ENCODE peak calls at places on chromosomes 7 and 10, in five cellular contexts. W, U, Z, A and G are unnamed samples.
A peak's percentile ranks its signal among the peaks of the same experiment; 100 is the strongest.

GRCh38 chr7:6590645-6591110 is 857 bp downstream of the INTS15 start:
- DNase-seq in Z (no peak), U (no peak), W (no peak), A (no peak), G (no peak)

GRCh38 chr7:32108651-32109050 is 38.4 kb upstream of the PDE1C start:
- DNase-seq in W (no peak), U (no peak), A (no peak), Z (no peak), G (no peak)

GRCh38 chr10:97332586-97333350 is 1.8 kb downstream of the FRAT2 start:
- DNase-seq in W (no peak), U (peak; percentile 60), Z (no peak), A (no peak), G (peak; percentile 62)

GRCh38 chr7:95691464-95691863 is 80.9 kb upstream of the DYNC1I1 start:
- DNase-seq in Z (no peak), A (no peak), U (no peak), W (no peak), G (no peak)

GRCh38 chr10:84193846-84194423 is 402 bp upstream of the CDHR1 start:
- DNase-seq in W (no peak), Z (peak; percentile 24), A (no peak), U (no peak), G (no peak)

GRCh38 chr7:105284014-105284413 is 104.7 kb downstream of the SRPK2 start:
- DNase-seq in Z (no peak), U (no peak), W (no peak), A (no peak), G (no peak)

GRCh38 chr10:97590748-97591139 is 1.2 kb downstream of the C10orf62 start:
- DNase-seq in Z (no peak), A (no peak), W (no peak), U (no peak), G (no peak)

GRCh38 chr7:134547738-134548054 is 1.2 kb upstream of the AKR1B15 start:
- DNase-seq in U (peak; percentile 71), Z (peak; percentile 76), A (peak; percentile 63), W (peak; percentile 97), G (no peak)

GRCh38 chr10:76114556-76114955 is 683.1 kb downstream of the LRMDA start:
- DNase-seq in Z (no peak), W (no peak), U (no peak), A (no peak), G (no peak)

GRCh38 chr10:121792198-121792597 is 135.6 kb downstream of the ATE1 start:
- DNase-seq in W (no peak), A (no peak), Z (no peak), U (no peak), G (no peak)

GRCh38 chr7:3436746-3437145 is 135.7 kb downstream of the SDK1 start:
- DNase-seq in W (peak; percentile 29), U (no peak), Z (no peak), A (no peak), G (no peak)

DNA sequence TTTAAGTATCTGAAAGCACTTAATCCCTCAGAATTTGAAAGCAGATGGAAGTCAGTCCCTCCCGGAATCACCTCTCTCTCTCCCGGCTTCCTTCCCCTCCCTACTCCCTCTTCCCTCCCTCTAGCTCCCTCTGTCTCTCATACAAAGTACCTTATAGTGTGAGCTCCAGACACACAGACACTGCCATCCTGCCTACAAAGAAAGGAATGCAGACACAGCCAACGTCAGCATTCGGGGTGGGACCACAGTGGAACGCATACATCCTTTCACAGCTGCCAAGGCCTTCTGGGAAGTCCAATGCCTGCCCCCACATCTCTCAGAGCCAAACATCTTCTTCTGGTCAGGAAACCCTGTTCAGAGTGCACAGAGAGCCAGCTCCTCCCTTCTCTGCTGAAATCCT is 9.3 kb downstream of the NOD1 start:
- DNase-seq in Z (peak; percentile 85), W (peak; percentile 66), U (peak; percentile 48), A (peak; percentile 72), G (no peak)
- TF ChIP-seq POLR2A in Z (no peak), W (no peak), U (peak; percentile 9), A (no peak), G (no peak)

GRCh38 chr10:104337985-104338735 is at the start of gene ITPRIP:
- DNase-seq in A (no peak), U (peak; percentile 73), Z (no peak), W (peak; percentile 81), G (peak; percentile 85)
- TF ChIP-seq POLR2A in A (peak; percentile 11), U (peak; percentile 89), Z (peak; percentile 71), W (peak; percentile 58), G (peak; percentile 81)

DNA sequence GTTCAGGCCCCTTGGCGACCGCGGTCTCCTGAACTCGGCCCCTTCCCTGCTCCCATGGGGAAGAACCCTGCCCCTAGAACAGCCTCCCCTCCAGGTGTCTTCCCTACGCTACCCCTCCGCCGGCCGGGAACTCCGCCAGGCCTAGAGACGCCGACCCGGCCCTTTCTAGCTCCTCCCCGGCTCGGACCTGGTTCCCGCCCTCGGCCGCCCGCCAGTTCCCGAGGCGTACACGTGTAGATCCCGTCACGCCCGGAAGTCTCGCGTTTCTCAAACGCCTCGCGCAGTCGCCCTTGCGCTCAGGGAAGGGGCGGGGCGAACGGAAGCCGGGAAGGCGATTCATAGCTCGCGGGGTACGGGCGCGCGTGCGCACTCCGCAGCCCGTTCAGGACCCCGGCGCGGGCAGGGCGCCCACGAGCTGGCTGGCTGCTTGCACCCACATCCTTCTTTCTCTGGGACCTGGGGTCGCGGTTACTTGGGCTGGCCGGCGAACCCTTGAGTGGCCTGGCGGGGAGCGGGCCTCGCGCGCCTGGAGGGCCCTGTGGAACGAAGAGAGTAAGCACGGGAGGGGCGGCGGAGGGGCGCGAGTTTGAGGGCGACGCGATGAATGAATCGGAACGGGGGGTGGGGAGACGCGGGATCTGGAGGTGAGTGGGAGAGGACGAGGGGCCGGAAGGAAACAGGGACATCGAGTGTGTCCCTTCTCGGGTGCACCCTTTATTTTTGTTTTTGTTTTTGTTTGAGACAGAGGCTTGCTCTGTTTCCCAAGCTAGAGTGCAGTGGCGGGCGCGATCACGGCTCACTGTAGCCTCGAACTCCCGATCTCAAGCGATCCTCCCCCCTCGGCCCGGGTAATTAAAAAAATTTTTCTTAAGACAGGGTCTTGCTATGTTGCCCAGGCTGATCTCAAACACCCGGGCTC is at the start of gene POP7:
- DNase-seq in Z (peak; percentile 100), A (peak; percentile 100), U (peak; percentile 99), W (peak; percentile 91), G (peak; percentile 99)
- TF ChIP-seq POLR2A in Z (peak; percentile 12), A (peak; percentile 43), U (peak; percentile 72), W (peak; percentile 72), G (peak; percentile 81)

GRCh38 chr7:36638586-36639265 is 85.6 kb downstream of the AOAH start:
- DNase-seq in A (no peak), W (no peak), U (no peak), Z (no peak), G (peak; percentile 2)

GRCh38 chr7:36638140-36638539 is 86.2 kb downstream of the AOAH start:
- DNase-seq in Z (no peak), A (no peak), U (no peak), W (no peak), G (no peak)

GRCh38 chr7:36639826-36640225 is 84.5 kb downstream of the AOAH start:
- DNase-seq in Z (no peak), W (no peak), U (no peak), A (no peak), G (no peak)

GRCh38 chr7:36640682-36641081 is 83.6 kb downstream of the AOAH start:
- DNase-seq in W (no peak), U (no peak), Z (no peak), A (no peak), G (no peak)

DNA sequence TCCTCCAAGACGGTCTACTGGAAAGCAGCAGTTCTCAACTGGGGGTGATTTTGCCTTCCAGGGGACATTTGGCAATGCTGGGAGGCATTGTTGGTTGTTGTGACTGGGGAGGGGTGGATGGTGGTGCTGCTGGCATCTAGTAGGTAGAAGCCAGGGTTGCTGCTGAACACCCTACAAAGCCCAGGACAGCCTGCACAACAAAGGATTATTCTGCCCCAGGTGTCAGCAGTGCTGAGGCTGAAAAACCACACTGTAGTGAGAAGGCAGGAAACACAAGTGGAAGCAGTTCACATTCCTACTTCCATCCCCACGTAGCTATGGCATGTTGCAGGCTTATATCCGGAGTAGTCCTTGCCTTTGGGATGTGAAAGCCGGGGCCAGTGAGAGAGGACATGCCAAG is 86.9 kb downstream of the AOAH start:
- DNase-seq in Z (no peak), W (no peak), U (no peak), A (no peak), G (no peak)
- TF ChIP-seq POLR2A in Z (no peak), W (no peak), U (no peak), A (no peak), G (no peak)

DNA sequence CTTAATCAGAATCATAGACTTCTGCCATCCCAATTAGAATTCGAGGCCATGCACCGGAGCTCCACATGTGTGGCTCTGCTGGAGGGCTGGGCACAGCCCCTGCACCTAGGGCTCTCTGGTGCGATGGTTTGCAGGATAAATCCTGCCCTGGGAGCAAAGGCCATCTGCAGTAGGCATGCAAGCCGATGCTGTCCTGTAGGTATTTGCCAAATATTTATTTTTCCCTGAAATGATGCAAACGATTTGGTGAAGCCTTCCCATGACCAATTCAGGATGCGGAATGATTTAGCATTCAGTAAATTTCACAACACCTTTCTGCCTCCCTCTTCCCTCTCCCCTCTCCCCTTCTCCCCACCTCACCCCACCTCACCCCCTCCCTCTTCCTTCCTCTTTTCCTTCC is 170.6 kb downstream of the EBF3 start:
- DNase-seq in W (no peak), A (no peak), Z (peak; percentile 24), U (no peak), G (no peak)
- TF ChIP-seq POLR2A in W (no peak), A (no peak), Z (no peak), U (no peak), G (no peak)

GRCh38 chr10:3780056-3780765 is 4.8 kb downstream of the KLF6 start:
- DNase-seq in U (no peak), A (no peak), W (no peak), Z (no peak), G (no peak)
- TF ChIP-seq POLR2A in U (peak; percentile 1), A (no peak), W (no peak), Z (peak; percentile 22), G (no peak)

GRCh38 chr10:69801434-69802315 is at the start of gene COL13A1:
- DNase-seq in Z (peak; percentile 67), W (peak; percentile 58), A (no peak), U (peak; percentile 22), G (no peak)
- TF ChIP-seq POLR2A in Z (no peak), W (no peak), A (no peak), U (no peak), G (no peak)

DNA sequence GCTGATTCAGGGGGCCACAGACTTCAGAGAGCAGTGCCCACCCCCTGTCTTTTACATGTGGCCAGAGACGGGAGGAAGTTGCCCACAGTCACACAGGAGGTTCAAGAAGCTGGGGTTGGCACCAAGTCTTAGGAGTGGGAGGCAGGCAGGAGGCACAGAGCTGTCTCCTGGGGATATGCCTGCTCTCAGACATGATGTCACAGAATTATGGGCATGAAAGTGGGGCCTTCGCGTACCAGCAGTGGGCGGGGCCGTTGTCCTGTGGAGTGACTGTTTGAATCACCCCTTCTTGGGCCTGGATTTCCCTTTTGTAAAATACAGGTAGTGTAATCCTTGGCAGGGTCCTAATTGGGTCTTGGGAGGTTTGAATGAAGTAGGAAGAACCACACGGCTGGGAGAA is 81.2 kb upstream of the PPIF start:
- DNase-seq in U (no peak), W (no peak), Z (no peak), A (no peak), G (no peak)
- TF ChIP-seq POLR2A in U (no peak), W (no peak), Z (no peak), A (no peak), G (no peak)